ENCODE peak calls at places on chromosomes 3 and 15, in eight cellular contexts. M is kidney epithelial cell, S is H7, D is omental fat pad, I is AG10803, T is A549, Q is mesothelial cell of epicardium, Y is HTR-8/SVneo. X is an unnamed sample.

GRCh38 chr3:186996356-186996755 is 66.0 kb downstream of the ST6GAL1 start:
- DNase-seq in Q (no peak), M (no peak), Y (no peak), T (no peak), I (no peak), S (no peak), D (no peak), X (no peak)

GRCh38 chr3:9211155-9211950 is 38.1 kb downstream of the SRGAP3 start:
- DNase-seq in M (peak; percentile 25), Y (no peak), D (no peak), S (no peak), T (no peak), I (peak; percentile 87), Q (no peak), X (no peak)

GRCh38 chr3:195698325-195699147 is 22.2 kb upstream of the MUC20 start:
- DNase-seq in S (peak; percentile 54), D (no peak), T (no peak), Q (no peak), I (no peak), Y (no peak), M (no peak), X (no peak)

GRCh38 chr3:10322355-10322715 is 1.4 kb upstream of the SEC13 start:
- DNase-seq in Q (no peak), T (peak; percentile 28), I (no peak), S (peak; percentile 82), M (no peak), Y (peak; percentile 39), D (no peak), X (no peak)

GRCh38 chr3:175735866-175736265 is 876.7 kb downstream of the NAALADL2 start:
- DNase-seq in Y (no peak), I (no peak), Q (no peak), S (no peak), T (no peak), M (no peak), D (no peak), X (no peak)

GRCh38 chr3:6862880-6863195 is 1.9 kb downstream of the GRM7 start:
- DNase-seq in T (no peak), D (no peak), Q (no peak), I (no peak), M (no peak), Y (no peak), S (no peak), X (no peak)

GRCh38 chr15:63832620-63833245 is 1.0 kb downstream of the HERC1 start:
- DNase-seq in I (peak; percentile 8), Q (no peak), T (no peak), Y (no peak), S (no peak), M (no peak), D (no peak), X (no peak)

GRCh38 chr3:184549793-184550585 is 11.6 kb upstream of the EPHB3 start:
- DNase-seq in T (no peak), Y (no peak), M (peak; percentile 9), D (no peak), Q (no peak), I (no peak), S (peak; percentile 40), X (no peak)

GRCh38 chr3:196666001-196666867 is 26.7 kb downstream of the NRROS start:
- DNase-seq in T (peak; percentile 62), S (peak; percentile 79), I (peak; percentile 78), Q (no peak), D (no peak), Y (no peak), M (peak; percentile 32), X (no peak)

GRCh38 chr3:11136871-11137626 is 17.2 kb upstream of the HRH1 start:
- DNase-seq in D (peak; percentile 54), Q (no peak), Y (peak; percentile 99), S (peak; percentile 54), T (peak; percentile 95), I (peak; percentile 100), M (peak; percentile 100), X (no peak)

GRCh38 chr15:79168922-79169322 is 78.3 kb upstream of the RASGRF1 start:
- DNase-seq in Q (no peak), M (peak; percentile 75), S (peak; percentile 80), Y (no peak), I (no peak), D (no peak), T (peak; percentile 48), X (peak; percentile 70)

GRCh38 chr3:141680620-141681389 is 57.3 kb upstream of the RNF7 start:
- DNase-seq in Q (no peak), D (no peak), M (peak; percentile 42), I (peak; percentile 57), Y (peak; percentile 55), T (no peak), S (no peak), X (no peak)

GRCh38 chr3:129013491-129013891 is 12.4 kb downstream of the EFCC1 start:
- DNase-seq in D (no peak), M (no peak), S (peak; percentile 58), I (no peak), T (peak; percentile 40), Q (no peak), Y (no peak), X (no peak)

GRCh38 chr3:49930241-49930690 is 655 bp upstream of the MON1A start:
- DNase-seq in M (no peak), Q (no peak), S (no peak), D (no peak), T (no peak), Y (no peak), I (no peak), X (no peak)

GRCh38 chr3:94184781-94185180 is 121.9 kb downstream of the NSUN3 start:
- DNase-seq in M (no peak), T (no peak), I (peak; percentile 2), D (no peak), S (no peak), Q (no peak), Y (no peak), X (no peak)

X was measured in cardiac septum.